ENCODE peak calls at places on chromosomes 6 and 20, in five cellular contexts. D is fibroblast of pulmonary artery; T is cardiac fibroblast; J is activated CD8-positive, alpha-beta T cell treated with anti-CD3 and anti-CD28 coated beads for 36 hours; W is breast epithelium. L is an unnamed sample.

GRCh38 chr20:7346562-7346961 is 579.1 kb downstream of the BMP2 start:
- DNase-seq in T (no peak), D (no peak), W (no peak), J (no peak), L (no peak)

GRCh38 chr6:116396451-116396850 is 25.7 kb downstream of the DSE start:
- DNase-seq in J (no peak), D (no peak), T (no peak), W (no peak), L (no peak)

GRCh38 chr6:147648936-147649335 is 140.4 kb downstream of the SAMD5 start:
- DNase-seq in W (no peak), D (no peak), J (no peak), T (no peak), L (no peak)

GRCh38 chr20:10278416-10278815 is 59.8 kb downstream of the SNAP25 start:
- DNase-seq in J (no peak), W (no peak), D (no peak), T (no peak), L (no peak)

GRCh38 chr20:46638367-46639274 is 12.6 kb downstream of the SLC13A3 start:
- DNase-seq in W (no peak), J (no peak), T (no peak), D (no peak), L (no peak)

GRCh38 chr6:10793695-10794094 is 44.6 kb downstream of the MAK start:
- DNase-seq in J (no peak), D (no peak), W (no peak), T (no peak), L (no peak)

GRCh38 chr20:58621906-58622548 is 29.1 kb upstream of the STX16 start:
- DNase-seq in W (no peak), T (no peak), D (no peak), J (no peak), L (no peak)

GRCh38 chr6:22828179-22829062 is 259.1 kb downstream of the HDGFL1 start:
- DNase-seq in D (peak; percentile 98), T (peak; percentile 94), W (peak; percentile 61), J (no peak), L (no peak)

GRCh38 chr6:35757461-35758123 is 18.8 kb upstream of the CLPSL2 start:
- DNase-seq in D (peak; percentile 70), J (peak; percentile 32), T (peak; percentile 65), W (no peak), L (no peak)

GRCh38 chr6:101069191-101069795 is 188.2 kb upstream of the ASCC3 start:
- DNase-seq in J (no peak), D (peak; percentile 59), T (peak; percentile 52), W (no peak), L (no peak)

GRCh38 chr20:16411361-16411760 is 161.9 kb downstream of the KIF16B start:
- DNase-seq in D (no peak), J (no peak), T (no peak), W (no peak), L (no peak)

GRCh38 chr6:133254552-133255228 is 13.5 kb downstream of the EYA4 start:
- DNase-seq in T (peak; percentile 20), J (no peak), D (peak; percentile 44), W (no peak), L (no peak)

GRCh38 chr6:161429921-161430490 is 156.1 kb upstream of the AGPAT4 start:
- DNase-seq in W (no peak), T (peak; percentile 44), J (no peak), D (peak; percentile 43), L (no peak)

GRCh38 chr6:22642254-22642653 is 72.9 kb downstream of the HDGFL1 start:
- DNase-seq in J (no peak), W (no peak), T (no peak), D (peak; percentile 9), L (no peak)

GRCh38 chr6:130018830-130019795 is 732 bp downstream of the L3MBTL3 start:
- DNase-seq in J (peak; percentile 52), W (no peak), T (peak; percentile 44), D (peak; percentile 38), L (no peak)

GRCh38 chr20:35674921-35675320 is 10.2 kb upstream of the CPNE1 start:
- DNase-seq in W (no peak), D (no peak), J (no peak), T (no peak), L (no peak)

GRCh38 chr6:144468709-144469108 is 183.6 kb downstream of the UTRN start:
- DNase-seq in T (no peak), W (no peak), J (peak; percentile 37), D (no peak), L (no peak)

GRCh38 chr6:165059032-165059431 is 250.4 kb downstream of the C6orf118 start:
- DNase-seq in W (no peak), D (peak; percentile 5), J (no peak), T (no peak), L (no peak)

GRCh38 chr6:131773284-131773950 is 34.4 kb upstream of the ENPP1 start:
- DNase-seq in D (no peak), J (no peak), W (no peak), T (no peak), L (no peak)

GRCh38 chr20:62925420-62926228 is 681 bp downstream of the DIDO1 start:
- DNase-seq in J (peak; percentile 69), D (peak; percentile 19), W (no peak), T (peak; percentile 26), L (no peak)

GRCh38 chr20:57870597-57871236 is 160.9 kb upstream of the PMEPA1 start:
- DNase-seq in T (no peak), J (no peak), D (no peak), W (no peak), L (no peak)

GRCh38 chr20:46174469-46175126 is 56.5 kb downstream of the CD40 start:
- DNase-seq in T (peak; percentile 65), D (peak; percentile 64), W (peak; percentile 27), J (peak; percentile 84), L (peak; percentile 45)

GRCh38 chr6:136684483-136684882 is 107.8 kb downstream of the MAP3K5 start:
- DNase-seq in J (no peak), W (no peak), D (no peak), T (peak; percentile 1), L (no peak)

GRCh38 chr20:5774438-5774837 is 24.2 kb downstream of the SHLD1 start:
- DNase-seq in D (no peak), J (no peak), T (no peak), W (no peak), L (no peak)

GRCh38 chr6:1535295-1535694 is 74.4 kb upstream of the FOXC1 start:
- DNase-seq in T (peak; percentile 19), J (peak; percentile 33), W (no peak), D (peak; percentile 7), L (no peak)

GRCh38 chr6:10400330-10400729 is 14.5 kb downstream of the TFAP2A start:
- DNase-seq in D (no peak), W (peak; percentile 58), J (no peak), T (no peak), L (no peak)

GRCh38 chr6:55293116-55293515 is 34.2 kb upstream of the GFRAL start:
- DNase-seq in D (peak; percentile 31), W (no peak), T (peak; percentile 17), J (no peak), L (no peak)

GRCh38 chr6:127201321-127201720 is 65.3 kb upstream of the RNF146 start:
- DNase-seq in T (peak; percentile 54), D (peak; percentile 77), W (no peak), J (no peak), L (no peak)

GRCh38 chr6:14717307-14717706 is 528.6 kb upstream of the JARID2 start:
- DNase-seq in W (no peak), T (no peak), D (no peak), J (peak; percentile 52), L (no peak)

GRCh38 chr20:51054233-51054632 is 31.3 kb upstream of the KCNG1 start:
- DNase-seq in W (no peak), T (no peak), J (no peak), D (no peak), L (no peak)

GRCh38 chr20:51044796-51045195 is 21.9 kb upstream of the KCNG1 start:
- DNase-seq in T (no peak), J (no peak), W (no peak), D (no peak), L (no peak)

GRCh38 chr20:51046021-51046985 is 23.4 kb upstream of the KCNG1 start:
- DNase-seq in D (no peak), J (no peak), T (no peak), W (no peak), L (no peak)

DNA sequence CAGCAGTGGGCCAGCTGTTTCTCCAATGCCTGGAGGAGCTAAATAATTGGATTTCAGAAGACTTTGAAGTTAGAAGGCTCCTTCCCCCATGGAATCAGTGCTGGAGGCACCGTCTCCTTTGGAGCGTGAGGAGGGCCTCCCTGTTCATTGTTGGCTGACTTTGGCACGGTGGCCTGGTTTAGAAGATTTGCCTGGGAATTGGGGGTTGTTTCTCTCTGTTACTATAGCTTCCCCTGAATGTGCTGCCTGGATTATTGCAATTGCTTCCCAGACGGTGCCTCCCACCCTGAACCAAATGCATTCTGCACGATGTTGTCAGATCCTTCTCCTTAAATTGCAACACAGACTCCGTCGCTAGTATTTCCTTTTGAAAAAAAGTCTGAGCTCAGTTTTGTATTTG is 27.7 kb upstream of the KCNG1 start:
- DNase-seq in W (no peak), J (no peak), D (peak; percentile 60), T (no peak), L (no peak)
- TF ChIP-seq CTCF in W (no peak), J (no peak), D (no peak), T (no peak), L (no peak)

GRCh38 chr20:19026901-19027644 is 185.4 kb upstream of the SLC24A3 start:
- DNase-seq in J (no peak), T (no peak), W (no peak), D (no peak), L (no peak)
- TF ChIP-seq CTCF in J (no peak), T (no peak), W (no peak), D (no peak), L (no peak)

DNA sequence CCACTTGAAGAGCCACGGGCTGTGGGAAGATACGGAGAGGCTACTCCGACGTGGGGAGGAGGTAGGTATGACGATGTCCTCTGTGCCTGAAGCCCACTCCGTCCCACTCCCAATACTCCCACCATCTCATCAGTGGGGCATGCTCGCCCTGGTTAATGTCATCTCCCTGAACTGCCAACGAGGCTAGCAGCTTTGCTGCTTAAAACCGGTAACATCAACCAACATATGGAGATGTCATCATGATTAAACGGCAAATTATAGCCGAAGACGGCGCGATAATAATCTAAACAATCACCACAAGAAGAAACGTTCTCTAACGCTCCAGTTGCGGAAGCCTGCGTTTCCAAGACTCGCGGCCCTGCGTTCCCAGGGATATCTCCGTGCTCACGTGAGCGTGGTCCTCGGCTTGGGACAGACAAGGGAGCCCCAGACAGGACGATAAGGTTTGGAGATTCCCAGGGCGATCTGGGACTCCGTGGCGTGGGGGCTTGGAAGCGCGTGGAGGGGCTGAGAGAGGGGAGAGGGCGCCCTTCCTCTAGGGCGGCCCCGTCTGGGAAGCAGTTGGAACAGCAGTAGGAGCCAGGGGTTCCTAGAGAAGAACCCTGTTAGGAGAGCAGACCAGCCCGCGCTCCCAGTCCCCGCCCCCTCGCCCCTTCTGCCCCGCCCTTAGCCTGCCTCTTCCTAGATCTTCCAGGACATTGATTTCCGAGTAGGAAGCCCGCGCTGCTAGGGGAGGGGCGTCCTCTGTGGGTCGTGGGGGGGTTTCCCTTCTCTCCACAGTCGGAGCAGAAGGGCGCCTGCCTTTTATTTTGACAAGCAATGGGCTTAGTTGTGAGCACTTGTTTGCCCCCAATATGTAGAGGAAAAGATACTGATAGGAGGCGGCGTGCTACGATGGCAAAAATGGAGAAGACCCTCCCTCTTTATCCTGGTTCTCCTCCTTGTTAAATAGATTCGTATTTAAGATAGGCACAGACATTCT is 10.7 kb downstream of the NRN1 start:
- DNase-seq in D (peak; percentile 11), W (peak; percentile 44), T (peak; percentile 39), J (peak; percentile 30), L (no peak)
- TF ChIP-seq CTCF in D (no peak), W (no peak), T (no peak), J (no peak), L (no peak)

GRCh38 chr20:31570021-31570463 is 35.0 kb upstream of the ID1 start:
- DNase-seq in J (no peak), D (no peak), T (no peak), W (no peak), L (no peak)
- TF ChIP-seq CTCF in J (no peak), D (no peak), T (no peak), W (no peak), L (no peak)